ENCODE peak calls at places on chromosome 6, in five cellular contexts. L, H, G, V and W are unnamed samples.

GRCh38 chr6:159665868-159666635 is 27.0 kb downstream of the SOD2 start:
- DNase-seq in L (peak; percentile 50), H (no peak), G (no peak), V (no peak), W (no peak)

GRCh38 chr6:80227545-80227944 is 121.1 kb downstream of the BCKDHB start:
- DNase-seq in L (no peak), H (no peak), G (no peak), V (no peak), W (no peak)

GRCh38 chr6:48994811-48995210 is 468.2 kb downstream of the MMUT start:
- DNase-seq in L (no peak), H (no peak), G (no peak), V (no peak), W (no peak)

GRCh38 chr6:39543950-39544349 is 181.3 kb downstream of the KIF6 start:
- DNase-seq in L (no peak), H (no peak), G (no peak), V (no peak), W (no peak)

GRCh38 chr6:117817499-117817898 is 89.6 kb upstream of the SLC35F1 start:
- DNase-seq in L (no peak), H (no peak), G (no peak), V (no peak), W (no peak)

GRCh38 chr6:109480993-109481480 is 2.0 kb downstream of the ZBTB24 start:
- DNase-seq in L (no peak), H (no peak), G (no peak), V (no peak), W (no peak)

GRCh38 chr6:87658516-87658915 is 43.5 kb downstream of the AKIRIN2 start:
- DNase-seq in L (no peak), H (no peak), G (no peak), V (no peak), W (no peak)

GRCh38 chr6:151067684-151068596 is 171.8 kb upstream of the AKAP12 start:
- DNase-seq in L (peak; percentile 97), H (no peak), G (no peak), V (peak; percentile 94), W (peak; percentile 94)

GRCh38 chr6:21053612-21054011 is 519.4 kb downstream of the CDKAL1 start:
- DNase-seq in L (peak; percentile 37), H (no peak), G (no peak), V (peak; percentile 53), W (peak; percentile 42)

GRCh38 chr6:63267046-63267445 is 52.7 kb downstream of the LGSN start:
- DNase-seq in L (no peak), H (no peak), G (no peak), V (no peak), W (no peak)

GRCh38 chr6:118565317-118565960 is 17.3 kb downstream of the PLN start:
- DNase-seq in L (peak; percentile 33), H (no peak), G (peak; percentile 17), V (peak; percentile 65), W (peak; percentile 14)

GRCh38 chr6:85261250-85261649 is 188.6 kb upstream of the NT5E start:
- DNase-seq in L (no peak), H (no peak), G (no peak), V (no peak), W (peak; percentile 37)

DNA sequence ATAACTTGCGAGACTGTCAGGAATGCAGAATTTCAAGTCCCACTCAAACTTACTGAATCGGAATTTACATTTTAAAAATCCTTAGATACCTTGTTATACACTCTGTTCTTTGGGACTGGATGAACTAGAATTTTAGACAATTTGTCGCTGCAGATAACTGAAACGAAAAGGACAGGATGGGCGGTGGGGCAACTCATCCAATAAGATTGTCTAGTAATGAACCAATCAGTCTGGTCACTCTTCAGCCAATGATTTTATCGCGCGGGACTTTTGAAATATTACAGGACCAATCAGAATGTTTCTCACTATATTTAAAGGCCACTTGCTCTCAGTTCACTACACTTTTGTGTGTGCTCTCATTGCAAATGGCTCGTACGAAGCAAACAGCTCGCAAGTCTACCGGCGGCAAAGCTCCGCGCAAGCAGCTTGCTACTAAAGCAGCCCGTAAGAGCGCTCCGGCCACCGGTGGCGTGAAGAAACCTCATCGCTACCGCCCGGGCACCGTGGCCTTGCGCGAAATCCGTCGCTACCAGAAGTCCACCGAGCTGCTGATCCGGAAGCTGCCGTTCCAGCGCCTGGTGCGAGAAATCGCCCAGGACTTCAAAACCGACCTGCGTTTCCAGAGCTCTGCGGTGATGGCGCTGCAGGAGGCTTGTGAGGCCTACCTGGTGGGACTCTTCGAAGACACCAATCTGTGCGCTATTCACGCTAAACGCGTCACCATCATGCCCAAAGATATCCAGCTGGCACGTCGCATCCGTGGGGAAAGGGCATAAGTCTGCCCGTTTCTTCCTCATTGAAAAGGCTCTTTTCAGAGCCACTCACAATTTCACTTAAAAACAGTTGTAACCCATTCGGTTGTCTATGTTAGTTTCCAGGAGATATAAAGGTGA is 41.9 kb upstream of the HFE start:
- DNase-seq in L (peak; percentile 94), H (peak; percentile 80), G (no peak), V (peak; percentile 92), W (peak; percentile 94)
- TF ChIP-seq CTCF in L (peak; percentile 21), H (no peak), G (no peak), V (no peak), W (peak; percentile 9)

DNA sequence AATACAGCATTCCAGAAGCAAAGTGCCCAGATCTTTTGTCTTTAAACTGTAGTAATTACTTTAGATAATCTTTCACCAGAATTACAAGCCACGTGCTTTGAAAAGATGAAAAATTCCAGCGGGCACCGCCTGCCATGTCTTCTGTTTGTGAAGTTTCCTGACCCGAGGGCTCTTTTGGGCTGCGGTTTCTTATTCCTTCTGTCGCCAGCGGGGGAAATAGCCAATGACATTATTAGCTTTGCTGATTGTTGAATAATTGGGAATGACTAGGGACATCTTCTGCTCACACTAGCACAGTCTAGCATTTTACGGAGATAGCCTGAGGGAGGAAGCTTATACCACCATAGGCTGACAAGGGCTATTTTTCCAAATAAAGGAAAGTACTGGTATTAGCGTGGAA is 124.7 kb downstream of the SAMD5 start:
- DNase-seq in L (no peak), H (no peak), G (no peak), V (no peak), W (no peak)
- H3K4me3 ChIP-seq in L (no peak overlapping the region), H (no peak overlapping the region), G (no peak overlapping the region), V (no peak overlapping the region), W (no peak overlapping the region)

GRCh38 chr6:169139179-169139971 is 114.3 kb downstream of the THBS2 start:
- DNase-seq in L (no peak), H (no peak), G (no peak), V (no peak), W (no peak)
- TF ChIP-seq CTCF in L (no peak), H (no peak), G (no peak), V (no peak), W (no peak)

GRCh38 chr6:163180874-163181541 is 233.5 kb upstream of the QKI start:
- DNase-seq in L (no peak), H (peak; percentile 81), G (peak; percentile 60), V (peak; percentile 51), W (no peak)
- H3K4me3 ChIP-seq in L (no peak overlapping the region), H (no peak overlapping the region), G (no peak overlapping the region), V (no peak overlapping the region), W (no peak overlapping the region)

GRCh38 chr6:38306915-38307314 is 332.8 kb downstream of the BTBD9 start:
- DNase-seq in L (no peak), H (no peak), G (no peak), V (no peak), W (no peak)

GRCh38 chr6:38311201-38311600 is 328.5 kb downstream of the BTBD9 start:
- DNase-seq in L (no peak), H (no peak), G (no peak), V (no peak), W (no peak)

GRCh38 chr6:38305995-38306681 is 333.6 kb downstream of the BTBD9 start:
- DNase-seq in L (peak; percentile 46), H (no peak), G (no peak), V (no peak), W (no peak)

GRCh38 chr6:38310061-38310460 is 329.7 kb downstream of the BTBD9 start:
- DNase-seq in L (no peak), H (no peak), G (no peak), V (no peak), W (no peak)

GRCh38 chr6:38307730-38308129 is 332.0 kb downstream of the BTBD9 start:
- DNase-seq in L (no peak), H (no peak), G (no peak), V (no peak), W (no peak)
- TF ChIP-seq CTCF in L (no peak), H (no peak), G (no peak), V (no peak), W (no peak)

DNA sequence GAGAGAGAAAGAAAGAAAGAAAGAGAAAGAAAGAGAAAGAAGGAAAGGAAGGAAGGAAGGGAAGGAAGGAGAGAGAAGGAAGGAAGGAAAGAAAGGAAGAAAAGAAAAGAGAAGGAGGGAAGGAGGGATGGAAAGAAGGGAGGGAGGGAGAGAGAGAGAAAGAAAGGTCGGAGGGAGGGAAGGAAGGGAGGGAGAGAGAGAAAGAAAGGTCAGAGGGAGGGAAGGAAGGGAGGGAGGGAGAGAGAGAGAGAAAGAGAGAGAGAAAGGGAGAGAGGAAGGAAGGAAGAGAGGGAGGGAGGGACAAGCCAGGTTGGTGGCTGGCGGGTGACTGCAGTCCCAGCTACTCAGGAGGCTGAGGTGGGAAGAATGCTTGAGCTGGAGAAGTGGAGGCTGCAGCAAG is 27.3 kb upstream of the ZNF184 start:
- DNase-seq in L (no peak), H (no peak), G (no peak), V (no peak), W (no peak)
- H3K4me3 ChIP-seq in L (no peak overlapping the region), H (no peak overlapping the region), G (no peak overlapping the region), V (no peak overlapping the region), W (no peak overlapping the region)

DNA sequence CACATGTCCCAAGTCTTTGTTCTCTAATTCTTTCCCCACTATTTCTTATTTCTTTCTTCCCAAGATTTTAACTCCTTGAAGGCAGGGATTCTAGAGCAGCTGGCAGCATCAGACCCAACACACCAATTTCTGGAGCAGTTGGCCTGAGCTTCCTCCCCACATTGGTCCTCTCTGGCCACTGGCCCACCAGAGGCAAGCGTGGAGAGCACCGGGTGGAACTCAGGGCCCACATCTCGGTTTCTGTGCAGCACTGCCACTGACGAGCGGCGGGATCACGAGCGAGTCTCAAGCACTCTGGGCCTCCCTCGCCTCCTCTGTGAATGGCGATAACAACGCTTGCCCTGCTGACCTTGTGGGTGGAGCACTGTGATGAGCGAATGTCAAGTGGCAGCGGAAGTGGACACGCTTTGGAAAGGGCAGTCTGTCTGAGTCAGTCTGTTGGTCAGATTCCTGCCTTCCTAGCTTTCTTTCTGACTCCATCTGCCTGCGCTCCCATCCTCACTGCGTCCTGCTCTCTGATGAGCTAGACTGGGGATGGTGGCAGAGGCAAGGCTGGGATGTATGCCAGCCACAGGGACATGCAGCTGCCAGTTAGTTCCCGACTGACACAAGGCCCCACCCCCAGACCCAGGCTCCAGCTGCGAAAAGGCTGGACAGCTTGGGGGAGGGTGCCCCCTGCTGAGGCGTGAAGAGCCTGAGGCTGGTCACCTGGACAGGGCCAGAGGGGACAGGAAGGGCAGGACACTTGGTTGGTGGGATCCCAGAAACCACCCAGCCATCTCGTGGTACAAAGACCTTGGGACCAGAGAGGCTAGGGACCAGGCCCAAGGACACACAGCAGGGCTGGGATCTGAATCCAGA is 4.5 kb upstream of the SPDEF start:
- DNase-seq in L (peak; percentile 75), H (no peak), G (peak; percentile 94), V (no peak), W (peak; percentile 60)
- TF ChIP-seq CTCF in L (no peak), H (no peak), G (peak; percentile 63), V (no peak), W (no peak)